ENCODE peak calls at places on chromosomes 2 and 18, in seven cellular contexts. D is bronchial epithelial cell; W is HCT116; E is KG1; Z is effector memory CD8-positive, alpha-beta T cell; Y is pancreas; F is germinal center. X is an unnamed sample.

GRCh38 chr2:108988796-108989713 is at the start of gene EDAR:
- DNase-seq in D (peak; percentile 74), W (peak; percentile 57), E (no peak), Z (peak; percentile 11), Y (no peak), F (peak; percentile 14), X (peak; percentile 63)

GRCh38 chr2:49123600-49123999 is 30.7 kb downstream of the FSHR start:
- DNase-seq in D (no peak), W (no peak), E (no peak), Z (no peak), Y (no peak), F (no peak), X (no peak)

GRCh38 chr18:58843662-58844035 is 21.0 kb upstream of the ZNF532 start:
- DNase-seq in D (no peak), W (no peak), E (no peak), Z (no peak), Y (no peak), F (no peak), X (no peak)

GRCh38 chr2:86068098-86069047 is 37.3 kb downstream of the POLR1A start:
- DNase-seq in D (no peak), W (no peak), E (no peak), Z (peak; percentile 26), Y (no peak), F (no peak), X (peak; percentile 31)

GRCh38 chr18:65235966-65236634 is 514.7 kb upstream of the CDH7 start:
- DNase-seq in D (peak; percentile 80), W (no peak), E (peak; percentile 15), Z (no peak), Y (peak; percentile 28), F (no peak), X (no peak)

GRCh38 chr2:136126021-136126420 is 8.1 kb upstream of the CXCR4 start:
- DNase-seq in D (no peak), W (no peak), E (no peak), Z (no peak), Y (no peak), F (no peak), X (no peak)

GRCh38 chr2:18777250-18777812 is 188.0 kb upstream of the NT5C1B start:
- DNase-seq in D (no peak), W (no peak), E (no peak), Z (no peak), Y (no peak), F (no peak), X (no peak)

GRCh38 chr2:32453242-32454062 is 96.6 kb downstream of the BIRC6 start:
- DNase-seq in D (no peak), W (no peak), E (no peak), Z (no peak), Y (no peak), F (no peak), X (no peak)

GRCh38 chr2:127516031-127516430 is 10.3 kb downstream of the IWS1 start:
- DNase-seq in D (no peak), W (no peak), E (no peak), Z (no peak), Y (no peak), F (no peak), X (no peak)

GRCh38 chr2:205759286-205759685 is 77.0 kb downstream of the NRP2 start:
- DNase-seq in D (no peak), W (no peak), E (no peak), Z (no peak), Y (no peak), F (no peak), X (no peak)

GRCh38 chr2:138329167-138329566 is 172.4 kb upstream of the SPOPL start:
- DNase-seq in D (no peak), W (no peak), E (no peak), Z (no peak), Y (no peak), F (no peak), X (no peak)

GRCh38 chr2:197972017-197972416 is 167.6 kb downstream of the PLCL1 start:
- DNase-seq in D (peak; percentile 64), W (no peak), E (no peak), Z (no peak), Y (no peak), F (no peak), X (no peak)

GRCh38 chr2:216694201-216694825 is 1.0 kb downstream of the IGFBP5 start:
- DNase-seq in D (peak; percentile 17), W (no peak), E (peak; percentile 40), Z (no peak), Y (no peak), F (no peak), X (no peak)

GRCh38 chr2:27024188-27024587 is 8.6 kb upstream of the TMEM214 start:
- DNase-seq in D (no peak), W (no peak), E (no peak), Z (no peak), Y (peak; percentile 59), F (no peak), X (no peak)

GRCh38 chr2:158969717-158970521 is 1.5 kb downstream of the TANC1 start:
- DNase-seq in D (peak; percentile 45), W (no peak), E (peak; percentile 42), Z (no peak), Y (peak; percentile 82), F (no peak), X (no peak)

GRCh38 chr2:15195723-15196270 is 365.3 kb downstream of the NBAS start:
- DNase-seq in D (peak; percentile 20), W (no peak), E (no peak), Z (no peak), Y (no peak), F (no peak), X (no peak)

GRCh38 chr2:134290363-134290762 is 36.5 kb downstream of the MGAT5 start:
- DNase-seq in D (no peak), W (no peak), E (no peak), Z (no peak), Y (no peak), F (no peak), X (peak; percentile 14)

GRCh38 chr2:60957643-60958042 is 59.9 kb upstream of the PEX13 start:
- DNase-seq in D (peak; percentile 81), W (no peak), E (no peak), Z (no peak), Y (no peak), F (no peak), X (no peak)

GRCh38 chr2:85589982-85590791 is 5.4 kb upstream of the RNF181 start:
- DNase-seq in D (peak; percentile 56), W (no peak), E (no peak), Z (no peak), Y (no peak), F (no peak), X (no peak)

GRCh38 chr2:42770288-42771131 is 6.6 kb upstream of the OXER1 start:
- DNase-seq in D (peak; percentile 36), W (peak; percentile 48), E (no peak), Z (no peak), Y (peak; percentile 56), F (peak; percentile 49), X (peak; percentile 63)

GRCh38 chr2:224312741-224313140 is 89.2 kb downstream of the FAM124B start:
- DNase-seq in D (no peak), W (no peak), E (no peak), Z (no peak), Y (no peak), F (no peak), X (no peak)

GRCh38 chr2:102892693-102893290 is 131.0 kb downstream of the TMEM182 start:
- DNase-seq in D (no peak), W (no peak), E (no peak), Z (no peak), Y (no peak), F (no peak), X (no peak)

GRCh38 chr2:24521162-24521857 is 30.3 kb downstream of the NCOA1 start:
- DNase-seq in D (no peak), W (no peak), E (no peak), Z (no peak), Y (no peak), F (no peak), X (no peak)

GRCh38 chr2:127592761-127593227 is 53.2 kb upstream of the GPR17 start:
- DNase-seq in D (no peak), W (no peak), E (no peak), Z (no peak), Y (no peak), F (no peak), X (no peak)

GRCh38 chr2:173202570-173202969 is 126.9 kb downstream of the MAP3K20 start:
- DNase-seq in D (no peak), W (no peak), E (no peak), Z (no peak), Y (no peak), F (no peak), X (no peak)

GRCh38 chr2:235642446-235643107 is 148.7 kb downstream of the AGAP1 start:
- DNase-seq in D (peak; percentile 21), W (no peak), E (no peak), Z (no peak), Y (no peak), F (no peak), X (no peak)

GRCh38 chr2:23635666-23636340 is 250.8 kb downstream of the KLHL29 start:
- DNase-seq in D (no peak), W (no peak), E (no peak), Z (no peak), Y (peak; percentile 30), F (no peak), X (no peak)

GRCh38 chr2:112876971-112877361 is 34.0 kb upstream of the IL37 start:
- DNase-seq in D (no peak), W (no peak), E (no peak), Z (no peak), Y (no peak), F (no peak), X (no peak)

GRCh38 chr2:107809835-107810234 is 16.9 kb upstream of the RGPD4 start:
- DNase-seq in D (no peak), W (no peak), E (no peak), Z (no peak), Y (no peak), F (no peak), X (no peak)

GRCh38 chr2:68878753-68879152 is 7.6 kb upstream of the BMP10 start:
- DNase-seq in D (peak; percentile 12), W (no peak), E (no peak), Z (no peak), Y (no peak), F (no peak), X (no peak)

GRCh38 chr18:23380817-23381216 is 72.3 kb upstream of the RIOK3 start:
- DNase-seq in D (peak; percentile 12), W (no peak), E (no peak), Z (no peak), Y (no peak), F (no peak), X (no peak)

GRCh38 chr2:12006841-12007240 is 260.4 kb downstream of the LPIN1 start:
- DNase-seq in D (no peak), W (no peak), E (no peak), Z (no peak), Y (no peak), F (no peak), X (no peak)

GRCh38 chr18:10190564-10190963 is 263.9 kb upstream of the APCDD1 start:
- DNase-seq in D (no peak), W (no peak), E (no peak), Z (no peak), Y (no peak), F (no peak), X (no peak)

GRCh38 chr2:128446866-128447537 is 128.3 kb upstream of the HS6ST1 start:
- DNase-seq in D (no peak), W (no peak), E (no peak), Z (no peak), Y (peak; percentile 60), F (no peak), X (no peak)

GRCh38 chr18:63823516-63824219 is 48.5 kb downstream of the SERPINB7 start:
- DNase-seq in D (peak; percentile 31), W (peak; percentile 23), E (no peak), Z (no peak), Y (no peak), F (no peak), X (peak; percentile 14)

GRCh38 chr2:127859712-127860085 is 1.7 kb upstream of the POLR2D start:
- DNase-seq in D (peak; percentile 81), W (peak; percentile 37), E (no peak), Z (peak; percentile 38), Y (peak; percentile 92), F (peak; percentile 88), X (peak; percentile 41)

GRCh38 chr2:217741381-217741955 is 261.3 kb downstream of the TNS1 start:
- DNase-seq in D (no peak), W (no peak), E (no peak), Z (no peak), Y (no peak), F (no peak), X (no peak)